ENCODE peak calls at places on chromosomes 7 and 10, in seven cellular contexts. I is H9, X is IMR-90, O is mesendoderm, N is trophoblast cell, S is mesenchymal stem cell, M is H1. D is an unnamed sample.

GRCh38 chr7:138468244-138469123 is 8.4 kb downstream of the TRIM24 start:
- DNase-seq in I (no peak), X (peak; percentile 14), O (no peak), N (no peak), S (no peak), M (no peak), D (no peak)

GRCh38 chr7:157745721-157746709 is 409.2 kb downstream of the DNAJB6 start:
- DNase-seq in I (no peak), X (no peak), O (no peak), N (no peak), S (no peak), M (no peak), D (no peak)

GRCh38 chr7:34523233-34523918 is 134.6 kb upstream of the NPSR1 start:
- DNase-seq in I (no peak), X (no peak), O (no peak), N (no peak), S (peak; percentile 49), M (no peak), D (no peak)

GRCh38 chr7:106110238-106110560 is 1.9 kb downstream of the SYPL1 start:
- DNase-seq in I (no peak), X (no peak), O (no peak), N (no peak), S (no peak), M (no peak), D (no peak)

GRCh38 chr7:128805225-128805624 is 13.5 kb downstream of the CCDC136 start:
- DNase-seq in I (no peak), X (no peak), O (no peak), N (no peak), S (no peak), M (no peak), D (no peak)

GRCh38 chr7:85457911-85458310 is 271.1 kb upstream of the SEMA3D start:
- DNase-seq in I (no peak), X (no peak), O (peak; percentile 18), N (no peak), S (no peak), M (no peak), D (no peak)

GRCh38 chr10:20912969-20913368 is 15.9 kb upstream of the NEBL start:
- DNase-seq in I (no peak), X (no peak), O (no peak), N (peak; percentile 48), S (no peak), M (no peak), D (no peak)

GRCh38 chr10:6221971-6222751 is 19.4 kb downstream of the PFKFB3 start:
- DNase-seq in I (no peak), X (peak; percentile 29), O (no peak), N (no peak), S (peak; percentile 59), M (no peak), D (no peak)

GRCh38 chr7:75945297-75946168 is 30.6 kb downstream of the POR start:
- DNase-seq in I (no peak), X (peak; percentile 35), O (no peak), N (no peak), S (peak; percentile 59), M (no peak), D (no peak)

GRCh38 chr7:124752310-124752709 is 13.3 kb downstream of the GPR37 start:
- DNase-seq in I (no peak), X (peak; percentile 94), O (peak; percentile 59), N (peak; percentile 70), S (peak; percentile 62), M (no peak), D (no peak)

GRCh38 chr7:124751017-124751416 is 14.6 kb downstream of the GPR37 start:
- DNase-seq in I (no peak), X (no peak), O (no peak), N (no peak), S (no peak), M (no peak), D (no peak)

DNA sequence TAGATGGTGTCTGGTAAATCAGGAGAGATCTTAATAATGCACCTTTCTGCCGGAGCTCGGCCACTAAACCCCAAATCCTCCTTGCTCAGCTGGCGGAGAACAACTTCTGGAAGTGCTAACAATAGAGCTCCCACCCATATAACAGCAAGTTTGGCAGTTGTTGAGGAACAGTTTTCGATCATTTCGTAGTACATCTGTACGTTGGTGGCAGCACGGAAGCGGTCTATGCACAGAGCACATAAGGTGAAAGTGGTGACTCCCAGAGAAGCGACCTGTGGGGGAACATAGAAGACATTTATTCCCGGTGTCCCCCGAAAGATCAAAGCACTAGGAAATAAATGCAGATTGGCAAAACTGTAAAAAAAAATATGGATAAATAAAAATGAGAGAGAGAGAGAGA is 18.5 kb downstream of the GPR37 start:
- DNase-seq in I (no peak), X (no peak), O (no peak), N (no peak), S (no peak), M (no peak), D (no peak)
- H3K18ac ChIP-seq in I (no peak overlapping the region), X (no peak overlapping the region), O (no peak overlapping the region), N (no peak overlapping the region), S (no peak overlapping the region), M (no peak overlapping the region), D (no peak overlapping the region)

GRCh38 chr7:36896956-36897594 is 172.8 kb upstream of the AOAH start:
- DNase-seq in I (no peak), X (no peak), O (peak; percentile 9), N (no peak), S (no peak), M (no peak), D (no peak)

GRCh38 chr7:36904101-36904500 is 179.8 kb upstream of the AOAH start:
- DNase-seq in I (no peak), X (no peak), O (no peak), N (no peak), S (no peak), M (no peak), D (no peak)

GRCh38 chr7:36904802-36905201 is 180.5 kb upstream of the AOAH start:
- DNase-seq in I (no peak), X (no peak), O (no peak), N (no peak), S (no peak), M (no peak), D (no peak)

GRCh38 chr7:36898186-36898585 is 173.9 kb upstream of the AOAH start:
- DNase-seq in I (no peak), X (no peak), O (no peak), N (no peak), S (no peak), M (no peak), D (no peak)

GRCh38 chr7:36900988-36901710 is 176.9 kb upstream of the AOAH start:
- DNase-seq in I (no peak), X (no peak), O (no peak), N (no peak), S (no peak), M (no peak), D (no peak)
- H3K18ac ChIP-seq in I (no peak overlapping the region), X (no peak overlapping the region), O (no peak overlapping the region), N (no peak overlapping the region), S (no peak overlapping the region), M (no peak overlapping the region), D (no peak overlapping the region)

GRCh38 chr10:72487521-72487920 is 132.8 kb upstream of the DNAJB12 start:
- DNase-seq in I (no peak), X (no peak), O (no peak), N (no peak), S (no peak), M (no peak), D (no peak)

GRCh38 chr10:72487116-72487515 is 132.4 kb upstream of the DNAJB12 start:
- DNase-seq in I (no peak), X (no peak), O (no peak), N (no peak), S (no peak), M (no peak), D (no peak)

GRCh38 chr10:72483452-72483851 is 128.7 kb upstream of the DNAJB12 start:
- DNase-seq in I (no peak), X (no peak), O (no peak), N (no peak), S (no peak), M (no peak), D (no peak)

GRCh38 chr10:72484521-72484920 is 129.8 kb upstream of the DNAJB12 start:
- DNase-seq in I (no peak), X (no peak), O (no peak), N (no peak), S (no peak), M (no peak), D (no peak)

GRCh38 chr10:72485701-72486100 is 131.0 kb upstream of the DNAJB12 start:
- DNase-seq in I (no peak), X (no peak), O (no peak), N (no peak), S (no peak), M (no peak), D (no peak)
- H3K18ac ChIP-seq in I (no peak overlapping the region), X (no peak overlapping the region), O (no peak overlapping the region), N (no peak overlapping the region), S (no peak overlapping the region), M (no peak overlapping the region), D (no peak overlapping the region)

DNA sequence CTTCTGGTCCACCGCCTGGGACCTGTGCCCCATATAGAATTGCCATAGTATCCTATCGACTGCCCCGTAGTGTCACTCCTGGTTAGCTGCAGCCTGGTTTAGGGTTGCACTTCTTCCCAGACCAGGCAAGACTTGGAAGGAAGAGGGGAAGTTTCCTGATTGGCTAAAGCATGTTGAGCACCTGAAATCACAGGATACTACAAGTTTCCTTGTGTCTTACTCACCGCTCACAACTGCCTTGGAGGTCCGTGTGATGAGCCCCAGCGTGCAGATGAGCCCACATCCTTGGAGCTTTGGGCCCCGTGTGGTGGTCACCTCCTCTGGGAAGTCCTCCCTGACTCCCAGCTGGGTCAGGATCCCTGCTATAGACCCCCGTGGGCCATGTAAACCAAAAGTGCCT is 73.9 kb upstream of the GTF2I start:
- DNase-seq in I (no peak), X (no peak), O (peak; percentile 40), N (no peak), S (no peak), M (no peak), D (no peak)
- H3K18ac ChIP-seq in I (no peak overlapping the region), X (no peak overlapping the region), O (no peak overlapping the region), N (no peak overlapping the region), S (no peak overlapping the region), M (no peak overlapping the region), D (no peak overlapping the region)

GRCh38 chr7:114862406-114862805 is 59.5 kb upstream of the MDFIC start:
- DNase-seq in I (no peak), X (no peak), O (no peak), N (no peak), S (no peak), M (no peak), D (no peak)

GRCh38 chr7:114856625-114857024 is 65.3 kb upstream of the MDFIC start:
- DNase-seq in I (no peak), X (peak; percentile 10), O (peak; percentile 83), N (peak; percentile 49), S (no peak), M (no peak), D (peak; percentile 29)

GRCh38 chr7:114857605-114858004 is 64.3 kb upstream of the MDFIC start:
- DNase-seq in I (no peak), X (peak; percentile 15), O (peak; percentile 22), N (no peak), S (no peak), M (no peak), D (no peak)

GRCh38 chr7:114860196-114860595 is 61.7 kb upstream of the MDFIC start:
- DNase-seq in I (no peak), X (no peak), O (no peak), N (peak; percentile 21), S (no peak), M (no peak), D (no peak)

GRCh38 chr7:114859477-114859876 is 62.4 kb upstream of the MDFIC start:
- DNase-seq in I (no peak), X (no peak), O (no peak), N (no peak), S (no peak), M (no peak), D (no peak)
- H3K18ac ChIP-seq in I (no peak overlapping the region), X (no peak overlapping the region), O (no peak overlapping the region), N (no peak overlapping the region), S (no peak overlapping the region), M (no peak overlapping the region), D (no peak overlapping the region)